ENCODE peak calls at places on chromosomes 12 and 14, in six cellular contexts. One of them, this sample, is unnamed.

GRCh38 chr14:54614296-54614695 is 47.4 kb downstream of the SAMD4A start:
- DNase-seq in HCT116: no peak
- DNase-seq in left lung: no peak
- DNase-seq in lower lobe of right lung: no peak
- DNase-seq in heart right ventricle: no peak
- DNase-seq in body of pancreas: no peak
- DNase-seq in this sample: no peak

GRCh38 chr12:124884587-124885438 is 21.1 kb upstream of the SCARB1 start:
- DNase-seq in left lung: no peak
- DNase-seq in HCT116: no peak
- DNase-seq in body of pancreas: peak; percentile 37
- DNase-seq in lower lobe of right lung: peak; percentile 57
- DNase-seq in heart right ventricle: no peak
- DNase-seq in this sample: no peak

GRCh38 chr12:64571346-64571745 is 38.9 kb upstream of the RASSF3 start:
- DNase-seq in HCT116: no peak
- DNase-seq in left lung: no peak
- DNase-seq in heart right ventricle: no peak
- DNase-seq in body of pancreas: no peak
- DNase-seq in lower lobe of right lung: no peak
- DNase-seq in this sample: no peak

GRCh38 chr12:100229876-100230275 is 29.3 kb downstream of the ACTR6 start:
- DNase-seq in heart right ventricle: no peak
- DNase-seq in body of pancreas: no peak
- DNase-seq in left lung: no peak
- DNase-seq in HCT116: no peak
- DNase-seq in lower lobe of right lung: no peak
- DNase-seq in this sample: no peak

GRCh38 chr14:34628681-34629135 is 1.2 kb downstream of the SNX6 start:
- DNase-seq in HCT116: no peak
- DNase-seq in body of pancreas: no peak
- DNase-seq in heart right ventricle: no peak
- DNase-seq in left lung: no peak
- DNase-seq in lower lobe of right lung: no peak
- DNase-seq in this sample: peak; percentile 48

GRCh38 chr12:1356285-1356684 is 238.1 kb downstream of the FBXL14 start:
- DNase-seq in left lung: no peak
- DNase-seq in body of pancreas: no peak
- DNase-seq in lower lobe of right lung: no peak
- DNase-seq in HCT116: no peak
- DNase-seq in heart right ventricle: no peak
- DNase-seq in this sample: no peak

GRCh38 chr14:67186789-67187188 is 2.5 kb upstream of the GARIN2 start:
- DNase-seq in left lung: no peak
- DNase-seq in HCT116: peak; percentile 6
- DNase-seq in heart right ventricle: no peak
- DNase-seq in lower lobe of right lung: no peak
- DNase-seq in body of pancreas: no peak
- DNase-seq in this sample: peak; percentile 3

GRCh38 chr14:64723691-64724577 is 19.7 kb downstream of the PLEKHG3 start:
- DNase-seq in heart right ventricle: no peak
- DNase-seq in left lung: no peak
- DNase-seq in HCT116: no peak
- DNase-seq in lower lobe of right lung: no peak
- DNase-seq in body of pancreas: peak; percentile 18
- DNase-seq in this sample: no peak

GRCh38 chr12:53696655-53697321 is 20.9 kb upstream of the ATP5MC2 start:
- DNase-seq in lower lobe of right lung: no peak
- DNase-seq in HCT116: no peak
- DNase-seq in body of pancreas: no peak
- DNase-seq in heart right ventricle: no peak
- DNase-seq in left lung: no peak
- DNase-seq in this sample: no peak

GRCh38 chr12:53695148-53696138 is 19.6 kb upstream of the ATP5MC2 start:
- DNase-seq in HCT116: peak; percentile 36
- DNase-seq in body of pancreas: peak; percentile 28
- DNase-seq in left lung: peak; percentile 85
- DNase-seq in lower lobe of right lung: no peak
- DNase-seq in heart right ventricle: peak; percentile 37
- DNase-seq in this sample: no peak

GRCh38 chr12:53696285-53696654 is 20.4 kb upstream of the ATP5MC2 start:
- DNase-seq in heart right ventricle: no peak
- DNase-seq in lower lobe of right lung: peak; percentile 57
- DNase-seq in body of pancreas: peak; percentile 79
- DNase-seq in HCT116: peak; percentile 95
- DNase-seq in left lung: no peak
- DNase-seq in this sample: no peak

GRCh38 chr12:53698948-53699672 is 23.2 kb upstream of the ATP5MC2 start:
- DNase-seq in left lung: no peak
- DNase-seq in lower lobe of right lung: no peak
- DNase-seq in heart right ventricle: no peak
- DNase-seq in HCT116: no peak
- DNase-seq in body of pancreas: no peak
- DNase-seq in this sample: no peak

DNA sequence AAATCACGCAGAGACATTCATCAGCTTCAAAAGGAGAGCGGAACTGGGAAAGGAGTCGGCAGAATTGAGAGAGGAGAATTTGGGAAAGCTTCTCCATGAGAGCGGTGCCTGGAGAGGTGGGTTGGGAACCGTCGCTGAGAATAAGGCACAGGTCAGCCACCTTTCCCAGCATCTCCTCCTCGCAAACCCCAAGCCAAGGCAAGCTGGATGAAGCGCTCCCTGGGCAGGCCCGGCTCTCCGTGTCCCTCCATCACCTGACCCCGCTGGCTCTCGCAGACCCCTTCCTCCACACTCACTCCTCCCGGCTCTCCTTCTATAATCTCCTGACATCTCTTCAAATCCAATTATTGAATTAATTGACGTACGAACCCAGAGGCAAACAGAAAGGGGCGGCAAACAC is 18.9 kb upstream of the ATP5MC2 start:
- DNase-seq in heart right ventricle: no peak
- DNase-seq in left lung: no peak
- DNase-seq in HCT116: no peak
- DNase-seq in body of pancreas: no peak
- DNase-seq in lower lobe of right lung: no peak
- DNase-seq in this sample: no peak
- H3K27me3 ChIP-seq in heart right ventricle: peaks cover 65% of the 10 kb centered on the region
- H3K27me3 ChIP-seq in left lung: peaks cover 99% of the 10 kb centered on the region
- H3K27me3 ChIP-seq in HCT116: peaks cover 3% of the 10 kb centered on the region
- H3K27me3 ChIP-seq in body of pancreas: peaks cover 3% of the 10 kb centered on the region
- H3K27me3 ChIP-seq in lower lobe of right lung: peaks cover 75% of the 10 kb centered on the region
- H3K27me3 ChIP-seq in this sample: peaks cover 30% of the 10 kb centered on the region

GRCh38 chr14:71165650-71166049 is 258.4 kb downstream of the PCNX1 start:
- DNase-seq in heart right ventricle: no peak
- DNase-seq in body of pancreas: no peak
- DNase-seq in lower lobe of right lung: no peak
- DNase-seq in HCT116: no peak
- DNase-seq in left lung: no peak
- DNase-seq in this sample: no peak

GRCh38 chr14:71169861-71170260 is 262.6 kb downstream of the PCNX1 start:
- DNase-seq in left lung: no peak
- DNase-seq in heart right ventricle: no peak
- DNase-seq in body of pancreas: no peak
- DNase-seq in HCT116: no peak
- DNase-seq in lower lobe of right lung: no peak
- DNase-seq in this sample: no peak

GRCh38 chr14:71169028-71169427 is 261.8 kb downstream of the PCNX1 start:
- DNase-seq in heart right ventricle: no peak
- DNase-seq in lower lobe of right lung: no peak
- DNase-seq in HCT116: no peak
- DNase-seq in left lung: no peak
- DNase-seq in body of pancreas: no peak
- DNase-seq in this sample: no peak

GRCh38 chr14:71166434-71166833 is 259.2 kb downstream of the PCNX1 start:
- DNase-seq in HCT116: peak; percentile 8
- DNase-seq in left lung: no peak
- DNase-seq in heart right ventricle: no peak
- DNase-seq in body of pancreas: peak; percentile 51
- DNase-seq in lower lobe of right lung: no peak
- DNase-seq in this sample: no peak

GRCh38 chr14:71168564-71168963 is 261.3 kb downstream of the PCNX1 start:
- DNase-seq in heart right ventricle: no peak
- DNase-seq in left lung: no peak
- DNase-seq in HCT116: no peak
- DNase-seq in lower lobe of right lung: no peak
- DNase-seq in body of pancreas: no peak
- DNase-seq in this sample: no peak
- H3K4me3 ChIP-seq in heart right ventricle: no peak overlapping the region
- H3K4me3 ChIP-seq in left lung: no peak overlapping the region
- H3K4me3 ChIP-seq in HCT116: no peak overlapping the region
- H3K4me3 ChIP-seq in lower lobe of right lung: no peak overlapping the region
- H3K4me3 ChIP-seq in body of pancreas: no peak overlapping the region
- H3K4me3 ChIP-seq in this sample: peak overlapping the region; percentile 51

GRCh38 chr14:49962616-49963015 is 69.7 kb downstream of the ARF6 start:
- DNase-seq in HCT116: no peak
- DNase-seq in lower lobe of right lung: no peak
- DNase-seq in heart right ventricle: no peak
- DNase-seq in body of pancreas: no peak
- DNase-seq in left lung: no peak
- DNase-seq in this sample: no peak
- H3K4me1 ChIP-seq in HCT116: peaks cover 29% of the 10 kb centered on the region
- H3K4me1 ChIP-seq in lower lobe of right lung: no peaks in the 10 kb centered on the region
- H3K4me1 ChIP-seq in heart right ventricle: peaks cover 4% of the 10 kb centered on the region
- H3K4me1 ChIP-seq in body of pancreas: peaks cover 13% of the 10 kb centered on the region
- H3K4me1 ChIP-seq in left lung: peaks cover 6% of the 10 kb centered on the region
- H3K4me1 ChIP-seq in this sample: no peaks in the 10 kb centered on the region

DNA sequence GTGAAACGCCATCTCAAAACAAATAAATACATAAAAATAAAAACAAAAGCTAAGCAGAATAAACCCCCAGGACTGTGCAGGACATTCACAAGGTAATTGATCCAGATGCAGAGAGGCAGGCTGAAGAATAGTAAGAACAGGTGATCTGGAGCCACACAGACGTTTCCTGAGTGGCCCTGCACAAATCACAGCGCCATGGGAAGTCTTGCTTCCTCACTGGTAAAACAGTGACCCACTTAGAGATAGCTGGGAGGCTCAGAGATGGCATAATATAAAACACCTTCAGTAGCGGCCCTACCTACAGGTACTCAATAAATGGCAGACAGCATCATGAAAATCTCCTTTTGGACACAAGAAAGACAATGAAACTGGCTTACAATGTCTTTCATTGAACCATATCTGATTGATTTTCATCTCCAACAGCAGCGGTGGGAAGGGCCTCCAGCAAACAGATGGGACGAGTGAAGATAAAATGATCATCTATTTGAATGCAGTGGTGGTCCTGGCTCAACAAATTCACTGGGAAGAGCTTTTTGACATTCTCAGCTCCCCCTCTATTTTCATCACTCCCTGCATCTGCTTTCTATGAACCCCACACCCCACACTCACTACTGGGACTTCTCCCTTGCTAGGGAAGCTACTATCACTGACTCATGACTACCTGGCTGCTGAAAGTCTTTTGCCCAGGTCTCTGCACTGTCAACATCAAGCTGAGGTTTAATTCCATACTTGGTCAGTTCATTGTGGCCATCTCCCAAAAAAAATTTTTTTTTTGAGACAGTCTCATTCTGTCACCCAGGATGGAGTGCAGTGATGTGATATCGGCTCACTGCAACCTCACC is 63.8 kb downstream of the FOXN3 start:
- DNase-seq in lower lobe of right lung: no peak
- DNase-seq in heart right ventricle: no peak
- DNase-seq in body of pancreas: no peak
- DNase-seq in left lung: no peak
- DNase-seq in HCT116: no peak
- DNase-seq in this sample: no peak
- H3K27me3 ChIP-seq in lower lobe of right lung: no peaks in the 10 kb centered on the region
- H3K27me3 ChIP-seq in heart right ventricle: no peaks in the 10 kb centered on the region
- H3K27me3 ChIP-seq in body of pancreas: no peaks in the 10 kb centered on the region
- H3K27me3 ChIP-seq in left lung: no peaks in the 10 kb centered on the region
- H3K27me3 ChIP-seq in HCT116: no peaks in the 10 kb centered on the region
- H3K27me3 ChIP-seq in this sample: no peaks in the 10 kb centered on the region

GRCh38 chr12:109310247-109311125 is 1.4 kb upstream of the FOXN4 start:
- DNase-seq in body of pancreas: peak; percentile 17
- DNase-seq in lower lobe of right lung: no peak
- DNase-seq in HCT116: no peak
- DNase-seq in left lung: no peak
- DNase-seq in heart right ventricle: no peak
- DNase-seq in this sample: no peak

GRCh38 chr12:109307051-109307450 is 2.0 kb downstream of the FOXN4 start:
- DNase-seq in body of pancreas: no peak
- DNase-seq in heart right ventricle: no peak
- DNase-seq in lower lobe of right lung: no peak
- DNase-seq in left lung: no peak
- DNase-seq in HCT116: no peak
- DNase-seq in this sample: no peak

GRCh38 chr12:109305547-109305946 is 3.5 kb downstream of the FOXN4 start:
- DNase-seq in left lung: no peak
- DNase-seq in HCT116: no peak
- DNase-seq in heart right ventricle: no peak
- DNase-seq in body of pancreas: no peak
- DNase-seq in lower lobe of right lung: no peak
- DNase-seq in this sample: no peak

GRCh38 chr12:109308534-109309440 is at the start of gene FOXN4:
- DNase-seq in body of pancreas: no peak
- DNase-seq in HCT116: no peak
- DNase-seq in heart right ventricle: no peak
- DNase-seq in left lung: peak; percentile 77
- DNase-seq in lower lobe of right lung: no peak
- DNase-seq in this sample: no peak

DNA sequence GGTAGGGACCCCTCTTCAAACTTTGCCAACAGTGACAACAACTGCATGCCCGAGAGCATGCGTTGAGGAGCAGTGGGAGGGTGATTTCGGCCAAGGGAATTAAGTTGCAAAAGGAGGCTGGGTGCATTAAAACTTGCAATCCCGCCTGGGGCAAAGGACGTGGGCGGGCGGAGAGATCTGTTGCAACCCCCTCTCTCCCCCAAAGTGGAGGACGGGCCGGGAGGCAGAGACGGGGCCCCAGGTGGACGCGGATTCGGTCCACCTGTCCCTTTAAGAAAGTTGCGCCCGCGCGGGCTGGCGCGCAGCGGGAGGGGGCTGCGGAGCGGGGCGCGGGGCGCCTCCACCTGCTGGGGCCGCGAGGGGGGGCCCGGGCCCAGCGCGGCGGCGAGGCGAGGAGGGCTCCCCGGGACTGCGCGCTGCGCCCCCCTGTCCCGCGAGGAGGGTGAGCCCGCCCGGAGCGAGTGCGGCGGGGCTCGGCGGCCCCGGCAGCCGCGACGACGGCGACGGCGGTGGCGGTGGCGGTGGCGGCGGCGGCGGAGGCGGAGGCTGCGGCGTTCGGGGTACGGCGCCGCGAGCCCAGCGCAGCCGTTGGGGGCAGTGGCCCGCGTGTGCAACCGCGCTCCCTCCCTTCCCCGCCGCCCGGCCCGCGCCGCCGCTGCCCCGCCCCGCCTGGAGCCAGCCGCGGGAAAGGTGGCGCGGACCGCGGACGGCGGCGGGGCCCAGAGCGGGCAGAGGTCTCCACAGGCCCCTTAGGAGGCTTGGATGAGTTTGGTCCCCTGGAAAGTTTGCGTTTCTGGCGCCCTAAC is 560 bp upstream of the FOXN4 start:
- DNase-seq in body of pancreas: peak; percentile 15
- DNase-seq in heart right ventricle: no peak
- DNase-seq in left lung: no peak
- DNase-seq in lower lobe of right lung: no peak
- DNase-seq in HCT116: no peak
- DNase-seq in this sample: no peak
- H3K4me3 ChIP-seq in body of pancreas: no peak overlapping the region
- H3K4me3 ChIP-seq in heart right ventricle: peak overlapping the region; percentile 46
- H3K4me3 ChIP-seq in left lung: peak overlapping the region; percentile 30
- H3K4me3 ChIP-seq in lower lobe of right lung: peak overlapping the region; percentile 47
- H3K4me3 ChIP-seq in HCT116: peak overlapping the region; percentile 61
- H3K4me3 ChIP-seq in this sample: peak overlapping the region; percentile 20

This sample was measured in naive thymus-derived CD4-positive, alpha-beta T cell.